ENCODE peak calls at places on chromosomes 13 and 19, in seven cellular contexts. W is SK-N-SH, I is HepG2, S is GM12878, F is HCT116, M is H1, N is K562. A is an unnamed sample.

GRCh38 chr19:30224689-30225606 is 147.2 kb upstream of the ZNF536 start:
- DNase-seq in W (peak), I (no peak), S (no peak), F (no peak), M (no peak), N (no peak), A (no peak)

GRCh38 chr19:41323430-41324125 is 13.6 kb downstream of the CCDC97 start:
- DNase-seq in W (peak), I (peak), S (no peak), F (no peak), M (no peak), N (peak), A (no peak)

GRCh38 chr19:42465827-42466280 is 23.1 kb upstream of the CXCL17 start:
- DNase-seq in W (no peak), I (no peak), S (peak), F (no peak), M (no peak), N (no peak), A (no peak)

GRCh38 chr19:41415154-41415571 is 12.0 kb downstream of the B3GNT8 start:
- DNase-seq in W (no peak), I (no peak), S (no peak), F (no peak), M (no peak), N (no peak), A (no peak)

GRCh38 chr19:38514812-38515633 is 81.5 kb downstream of the RYR1 start:
- DNase-seq in W (peak), I (peak), S (no peak), F (peak), M (peak), N (peak), A (peak)

GRCh38 chr19:28633223-28634030 is 579.5 kb downstream of the UQCRFS1 start:
- DNase-seq in W (peak), I (no peak), S (no peak), F (no peak), M (peak), N (peak), A (peak)

GRCh38 chr13:98782654-98783053 is 30.2 kb upstream of the SLC15A1 start:
- DNase-seq in W (no peak), I (no peak), S (no peak), F (no peak), M (no peak), N (no peak), A (no peak)

GRCh38 chr19:38698225-38699026 is 45.8 kb downstream of the CAPN12 start:
- DNase-seq in W (no peak), I (no peak), S (no peak), F (no peak), M (no peak), N (no peak), A (no peak)

GRCh38 chr19:48629599-48630288 is 7.4 kb downstream of the DBP start:
- DNase-seq in W (peak), I (no peak), S (no peak), F (peak), M (peak), N (peak), A (no peak)

GRCh38 chr19:307111-307531 is 15.9 kb upstream of the PLPP2 start:
- DNase-seq in W (peak), I (no peak), S (no peak), F (no peak), M (no peak), N (no peak), A (no peak)

GRCh38 chr19:33905473-33905936 is 108.8 kb downstream of the KCTD15 start:
- DNase-seq in W (peak), I (no peak), S (no peak), F (no peak), M (no peak), N (no peak), A (no peak)

GRCh38 chr13:49502954-49503353 is 7.2 kb downstream of the PHF11 start:
- DNase-seq in W (no peak), I (no peak), S (no peak), F (no peak), M (no peak), N (no peak), A (no peak)

GRCh38 chr19:639251-640155 is at the start of gene FGF22:
- DNase-seq in W (peak), I (peak), S (no peak), F (peak), M (peak), N (peak), A (peak)

GRCh38 chr19:51799311-51799997 is 4.5 kb downstream of the FPR3 start:
- DNase-seq in W (peak), I (peak), S (no peak), F (no peak), M (no peak), N (peak), A (peak)

GRCh38 chr19:10625003-10625761 is at the start of gene SLC44A2:
- DNase-seq in W (peak), I (no peak), S (no peak), F (peak), M (peak), N (peak), A (peak)

GRCh38 chr19:51002542-51003311 is 1.3 kb upstream of the KLK8 start:
- DNase-seq in W (peak), I (no peak), S (no peak), F (peak), M (peak), N (peak), A (peak)

GRCh38 chr19:17483605-17484002 is 13.3 kb downstream of the SLC27A1 start:
- DNase-seq in W (peak), I (no peak), S (no peak), F (no peak), M (no peak), N (no peak), A (no peak)

GRCh38 chr19:33498391-33499000 is 23.1 kb downstream of the PEPD start:
- DNase-seq in W (no peak), I (no peak), S (no peak), F (no peak), M (no peak), N (no peak), A (no peak)

GRCh38 chr13:74226791-74227475 is 92.7 kb upstream of the KLF12 start:
- DNase-seq in W (no peak), I (no peak), S (no peak), F (no peak), M (no peak), N (no peak), A (no peak)

GRCh38 chr19:57282011-57282636 is 1.8 kb downstream of the ZNF460 start:
- DNase-seq in W (no peak), I (no peak), S (peak), F (no peak), M (no peak), N (no peak), A (no peak)

GRCh38 chr13:113751491-113751890 is 7.5 kb upstream of the TMEM255B start:
- DNase-seq in W (no peak), I (no peak), S (no peak), F (no peak), M (no peak), N (no peak), A (no peak)

GRCh38 chr13:67557642-67558241 is 327.6 kb upstream of the PCDH9 start:
- DNase-seq in W (no peak), I (no peak), S (no peak), F (no peak), M (no peak), N (no peak), A (no peak)

GRCh38 chr19:5337886-5338595 is 2.6 kb downstream of the PTPRS start:
- DNase-seq in W (no peak), I (no peak), S (no peak), F (no peak), M (no peak), N (no peak), A (no peak)

GRCh38 chr19:31214086-31214485 is 135.2 kb downstream of the TSHZ3 start:
- DNase-seq in W (peak), I (no peak), S (no peak), F (no peak), M (no peak), N (peak), A (peak)

GRCh38 chr13:54185101-54185500 is 1156.5 kb downstream of the OLFM4 start:
- DNase-seq in W (no peak), I (no peak), S (no peak), F (no peak), M (no peak), N (no peak), A (no peak)

GRCh38 chr13:75628811-75629210 is 7.3 kb upstream of the LMO7 start:
- DNase-seq in W (peak), I (no peak), S (no peak), F (no peak), M (no peak), N (no peak), A (no peak)

GRCh38 chr19:31517466-31518180 is 168.4 kb upstream of the TSHZ3 start:
- DNase-seq in W (no peak), I (no peak), S (no peak), F (no peak), M (peak), N (no peak), A (no peak)

GRCh38 chr19:41478875-41479756 is 36.2 kb downstream of the ERICH4 start:
- DNase-seq in W (no peak), I (no peak), S (no peak), F (no peak), M (no peak), N (no peak), A (no peak)

GRCh38 chr19:34430738-34431625 is 2.8 kb downstream of the UBA2 start:
- DNase-seq in W (peak), I (peak), S (no peak), F (peak), M (no peak), N (peak), A (peak)

GRCh38 chr19:15265849-15266248 is 33.6 kb upstream of the EPHX3 start:
- DNase-seq in W (peak), I (no peak), S (no peak), F (no peak), M (no peak), N (no peak), A (no peak)

GRCh38 chr19:4976412-4977298 is 7.7 kb downstream of the KDM4B start:
- DNase-seq in W (peak), I (peak), S (no peak), F (no peak), M (peak), N (no peak), A (peak)

GRCh38 chr13:48579167-48579918 is 46.5 kb upstream of the RCBTB2 start:
- DNase-seq in W (no peak), I (no peak), S (peak), F (no peak), M (no peak), N (no peak), A (no peak)

GRCh38 chr19:2511570-2511969 is 35.6 kb downstream of the GADD45B start:
- DNase-seq in W (no peak), I (no peak), S (no peak), F (no peak), M (no peak), N (no peak), A (no peak)

GRCh38 chr19:41403181-41403970 is 5.8 kb downstream of the BCKDHA start:
- DNase-seq in W (no peak), I (no peak), S (no peak), F (no peak), M (no peak), N (no peak), A (peak)

GRCh38 chr19:38650180-38650775 is 2.8 kb downstream of the ACTN4 start:
- DNase-seq in W (no peak), I (no peak), S (no peak), F (no peak), M (no peak), N (no peak), A (no peak)

GRCh38 chr13:105184221-105184620 is 1351.2 kb downstream of the EFNB2 start:
- DNase-seq in W (no peak), I (no peak), S (no peak), F (no peak), M (no peak), N (no peak), A (no peak)

GRCh38 chr13:113178070-113178895 is 19.8 kb downstream of the PROZ start:
- DNase-seq in W (peak), I (no peak), S (no peak), F (no peak), M (no peak), N (no peak), A (no peak)

GRCh38 chr13:25447396-25447795 is 75.6 kb downstream of the ATP8A2 start:
- DNase-seq in W (no peak), I (no peak), S (no peak), F (no peak), M (no peak), N (no peak), A (no peak)
- TF ChIP-seq JUND in W (no peak), I (no peak), S (no peak), F (no peak), M (no peak), N (no peak), A (no peak)

DNA sequence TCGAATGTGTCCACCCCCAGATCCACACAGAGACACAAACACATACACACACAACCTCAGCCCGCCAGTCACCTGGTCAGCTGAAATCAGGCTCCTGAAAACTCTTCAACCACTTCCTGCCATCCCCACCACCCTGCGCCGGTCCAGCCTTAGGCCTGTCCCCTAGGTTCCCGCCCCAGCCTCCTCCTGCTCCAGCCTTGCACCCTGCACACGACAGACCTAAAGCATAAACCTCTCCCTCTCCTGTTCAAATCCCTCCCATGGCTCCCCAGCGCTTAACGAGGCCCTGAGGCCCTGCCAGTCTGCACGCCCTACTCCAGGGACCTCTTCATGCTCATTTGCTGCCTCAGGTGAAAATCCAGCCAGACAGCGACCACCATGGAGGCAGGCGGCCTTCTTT is 7.1 kb downstream of the PNMA8B start:
- DNase-seq in W (no peak), I (no peak), S (no peak), F (no peak), M (peak), N (no peak), A (no peak)
- TF ChIP-seq JUND in W (no peak), I (no peak), S (no peak), F (no peak), M (no peak), N (no peak), A (no peak)

DNA sequence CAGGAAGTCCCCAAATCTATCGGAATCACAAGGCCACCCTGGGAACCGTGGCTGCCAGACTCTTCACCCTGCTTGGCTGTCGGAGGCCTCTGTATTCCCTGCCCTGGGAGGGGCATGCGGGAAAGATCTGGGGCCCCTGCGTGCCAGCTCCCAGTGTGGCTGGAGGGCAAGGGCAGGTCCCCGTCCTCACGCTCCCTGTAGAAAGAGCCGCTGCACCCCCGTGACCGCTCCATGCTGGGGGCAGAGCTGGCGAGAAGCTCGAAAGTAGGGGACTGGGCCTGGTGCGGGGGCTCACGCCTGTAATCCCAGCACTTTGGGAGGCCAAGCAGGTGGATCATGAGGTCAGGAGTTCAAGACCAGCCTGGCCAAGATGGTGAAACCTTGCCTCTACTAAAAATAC is 208.4 kb upstream of the SOX1 start:
- DNase-seq in W (no peak), I (no peak), S (no peak), F (no peak), M (no peak), N (no peak), A (no peak)
- TF ChIP-seq JUND in W (no peak), I (no peak), S (no peak), F (no peak), M (no peak), N (no peak), A (no peak)

GRCh38 chr19:55590621-55591020 is 8.7 kb downstream of the FIZ1 start:
- DNase-seq in W (no peak), I (no peak), S (no peak), F (peak), M (peak), N (peak), A (peak)
- TF ChIP-seq JUND in W (no peak), I (no peak), S (no peak), F (no peak), M (no peak), N (no peak), A (no peak)

DNA sequence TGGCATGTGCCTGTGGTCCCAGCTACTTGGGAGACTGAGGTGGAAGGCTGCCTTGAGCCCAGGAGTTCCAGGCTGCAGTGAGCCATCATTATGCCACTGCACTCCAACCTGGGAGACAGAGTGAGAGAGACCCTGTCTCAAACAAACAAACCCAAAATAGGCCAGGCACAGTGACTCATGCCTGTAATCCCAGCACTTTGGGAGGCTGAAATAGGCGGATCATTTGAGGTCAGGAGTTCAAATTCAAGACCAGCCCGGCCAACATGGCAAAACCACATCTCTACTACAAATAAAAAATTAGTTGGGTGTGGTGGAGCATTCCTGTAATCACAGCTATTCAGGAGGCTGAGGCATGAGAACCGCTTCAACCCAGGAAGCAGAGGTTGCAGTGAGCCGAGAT is 7.0 kb downstream of the STX10 start:
- DNase-seq in W (no peak), I (peak), S (no peak), F (no peak), M (no peak), N (no peak), A (no peak)
- TF ChIP-seq JUND in W (no peak), I (peak), S (no peak), F (peak), M (no peak), N (peak), A (no peak)